ENCODE peak calls at places on chromosome 21, in six cellular contexts. J is progenitor cell of endocrine pancreas, A is B cell, D is nephron progenitor cell, M is GM12865, S is fibroblast of villous mesenchyme. T is an unnamed sample.

GRCh38 chr21:40832316-40832715 is 14.6 kb downstream of the DSCAM start:
- DNase-seq in J (no peak), A (no peak), D (no peak), M (no peak), S (no peak), T (no peak)

GRCh38 chr21:33492571-33492970 is 1.1 kb upstream of the DNAJC28 start:
- DNase-seq in J (no peak), A (no peak), D (no peak), M (no peak), S (peak; percentile 82), T (no peak)

GRCh38 chr21:22758478-22758877 is 1760.3 kb downstream of the NCAM2 start:
- DNase-seq in J (no peak), A (no peak), D (no peak), M (no peak), S (no peak), T (no peak)

GRCh38 chr21:36723371-36723881 is 24.5 kb downstream of the SIM2 start:
- DNase-seq in J (no peak), A (no peak), D (no peak), M (no peak), S (no peak), T (no peak)

GRCh38 chr21:29379517-29380054 is 80.9 kb downstream of the BACH1 start:
- DNase-seq in J (no peak), A (no peak), D (no peak), M (no peak), S (no peak), T (no peak)

GRCh38 chr21:42840411-42841155 is 38.8 kb downstream of the WDR4 start:
- DNase-seq in J (no peak), A (no peak), D (no peak), M (no peak), S (no peak), T (peak; percentile 7)

GRCh38 chr21:33642896-33643657 is 776 bp downstream of the ITSN1 start:
- DNase-seq in J (peak; percentile 24), A (peak; percentile 47), D (peak; percentile 55), M (peak; percentile 47), S (peak; percentile 44), T (no peak)

GRCh38 chr21:46604329-46604974 is 430 bp downstream of the S100B start:
- DNase-seq in J (no peak), A (no peak), D (no peak), M (no peak), S (no peak), T (no peak)

GRCh38 chr21:17780539-17780938 is 38.6 kb downstream of the C21orf91 start:
- DNase-seq in J (no peak), A (peak; percentile 54), D (no peak), M (peak; percentile 93), S (no peak), T (no peak)

GRCh38 chr21:20998456-20998789 is 214 bp downstream of the NCAM2 start:
- DNase-seq in J (no peak), A (no peak), D (no peak), M (no peak), S (no peak), T (no peak)

GRCh38 chr21:32908529-32908928 is 117.2 kb upstream of the OLIG2 start:
- DNase-seq in J (no peak), A (no peak), D (no peak), M (no peak), S (no peak), T (no peak)

GRCh38 chr21:17436626-17437111 is 76.2 kb upstream of the CXADR start:
- DNase-seq in J (no peak), A (no peak), D (no peak), M (no peak), S (peak; percentile 58), T (no peak)

DNA sequence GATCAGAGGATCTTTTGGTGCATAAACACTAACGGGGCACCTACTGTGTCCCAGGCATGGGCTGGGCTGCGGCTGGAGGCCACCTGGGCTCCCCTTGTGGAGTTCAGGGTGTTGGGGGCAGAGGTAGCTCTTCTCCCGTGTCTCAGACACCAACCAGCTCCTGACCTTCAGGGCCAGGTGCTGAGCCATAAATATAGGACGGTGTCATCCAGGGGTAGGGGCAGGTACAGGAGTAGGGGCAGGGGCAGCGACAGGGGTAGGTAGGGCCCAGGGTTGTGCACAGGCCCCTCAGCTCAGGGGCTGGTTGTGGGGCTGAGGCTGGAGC is 18.0 kb upstream of the LRRC3 start:
- DNase-seq in J (no peak), A (no peak), D (no peak), M (no peak), S (no peak), T (no peak)
- TF ChIP-seq CTCF in J (no peak), A (no peak), D (no peak), M (no peak), S (no peak), T (no peak)

GRCh38 chr21:26844258-26845065 is 747 bp downstream of the ADAMTS1 start:
- DNase-seq in J (peak; percentile 51), A (no peak), D (peak; percentile 67), M (no peak), S (no peak), T (no peak)

GRCh38 chr21:26846036-26846931 is 1.1 kb upstream of the ADAMTS1 start:
- DNase-seq in J (peak; percentile 42), A (no peak), D (peak; percentile 75), M (no peak), S (peak; percentile 85), T (no peak)

GRCh38 chr21:26843912-26844257 is 1.3 kb downstream of the ADAMTS1 start:
- DNase-seq in J (peak; percentile 12), A (no peak), D (no peak), M (no peak), S (peak; percentile 43), T (no peak)

GRCh38 chr21:26845750-26846035 is 484 bp upstream of the ADAMTS1 start:
- DNase-seq in J (no peak), A (no peak), D (no peak), M (no peak), S (no peak), T (no peak)

DNA sequence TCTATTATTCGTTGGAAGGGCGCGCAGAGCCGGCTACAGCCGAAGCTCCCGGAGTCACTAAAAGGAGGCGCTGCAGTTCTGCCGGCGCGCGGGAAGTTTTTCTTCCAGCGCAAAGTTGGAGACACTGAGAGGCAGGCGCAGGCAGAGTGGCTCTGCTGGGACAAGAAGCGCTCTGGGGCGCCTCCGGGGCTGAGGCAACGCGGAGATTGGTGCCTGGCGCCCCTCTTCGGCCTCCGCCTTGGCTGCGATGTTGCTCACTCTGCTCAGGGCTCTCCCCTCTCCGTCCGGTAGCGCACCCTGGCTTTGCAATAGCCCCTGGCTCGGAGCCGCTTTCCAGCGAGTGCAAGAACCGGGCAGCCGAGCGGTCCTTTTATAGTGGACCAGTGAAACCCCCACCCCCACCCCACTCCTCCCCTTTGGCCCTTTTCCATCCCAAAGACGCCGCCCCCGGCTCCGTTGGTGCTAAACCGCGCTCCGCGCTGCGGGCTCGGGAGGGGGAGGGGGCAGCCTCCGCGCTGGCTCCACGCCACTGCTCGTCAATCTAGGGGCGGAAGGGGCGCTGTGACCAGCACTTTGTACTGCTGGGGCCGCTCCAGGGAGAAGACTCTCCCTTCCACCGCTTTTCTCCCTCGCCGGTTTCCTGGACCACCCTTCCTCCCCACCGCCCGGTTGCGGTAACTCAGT is at the start of gene ADAMTS1:
- DNase-seq in J (peak; percentile 80), A (no peak), D (peak; percentile 93), M (no peak), S (peak; percentile 94), T (peak; percentile 80)
- TF ChIP-seq CTCF in J (peak; percentile 50), A (no peak), D (no peak), M (no peak), S (no peak), T (no peak)

GRCh38 chr21:15679630-15680029 is 50.2 kb upstream of the USP25 start:
- DNase-seq in J (no peak), A (no peak), D (no peak), M (no peak), S (no peak), T (no peak)
- TF ChIP-seq CTCF in J (no peak), A (no peak), D (no peak), M (no peak), S (no peak), T (no peak)

GRCh38 chr21:45496151-45496967 is 45.9 kb downstream of the SLC19A1 start:
- DNase-seq in J (no peak), A (no peak), D (no peak), M (no peak), S (no peak), T (no peak)

GRCh38 chr21:45498646-45499000 is 43.6 kb downstream of the SLC19A1 start:
- DNase-seq in J (no peak), A (no peak), D (no peak), M (no peak), S (no peak), T (no peak)

GRCh38 chr21:45497846-45498645 is 44.2 kb downstream of the SLC19A1 start:
- DNase-seq in J (no peak), A (no peak), D (no peak), M (no peak), S (no peak), T (no peak)

GRCh38 chr21:45499201-45499750 is 43.0 kb downstream of the SLC19A1 start:
- DNase-seq in J (no peak), A (no peak), D (no peak), M (no peak), S (no peak), T (no peak)

DNA sequence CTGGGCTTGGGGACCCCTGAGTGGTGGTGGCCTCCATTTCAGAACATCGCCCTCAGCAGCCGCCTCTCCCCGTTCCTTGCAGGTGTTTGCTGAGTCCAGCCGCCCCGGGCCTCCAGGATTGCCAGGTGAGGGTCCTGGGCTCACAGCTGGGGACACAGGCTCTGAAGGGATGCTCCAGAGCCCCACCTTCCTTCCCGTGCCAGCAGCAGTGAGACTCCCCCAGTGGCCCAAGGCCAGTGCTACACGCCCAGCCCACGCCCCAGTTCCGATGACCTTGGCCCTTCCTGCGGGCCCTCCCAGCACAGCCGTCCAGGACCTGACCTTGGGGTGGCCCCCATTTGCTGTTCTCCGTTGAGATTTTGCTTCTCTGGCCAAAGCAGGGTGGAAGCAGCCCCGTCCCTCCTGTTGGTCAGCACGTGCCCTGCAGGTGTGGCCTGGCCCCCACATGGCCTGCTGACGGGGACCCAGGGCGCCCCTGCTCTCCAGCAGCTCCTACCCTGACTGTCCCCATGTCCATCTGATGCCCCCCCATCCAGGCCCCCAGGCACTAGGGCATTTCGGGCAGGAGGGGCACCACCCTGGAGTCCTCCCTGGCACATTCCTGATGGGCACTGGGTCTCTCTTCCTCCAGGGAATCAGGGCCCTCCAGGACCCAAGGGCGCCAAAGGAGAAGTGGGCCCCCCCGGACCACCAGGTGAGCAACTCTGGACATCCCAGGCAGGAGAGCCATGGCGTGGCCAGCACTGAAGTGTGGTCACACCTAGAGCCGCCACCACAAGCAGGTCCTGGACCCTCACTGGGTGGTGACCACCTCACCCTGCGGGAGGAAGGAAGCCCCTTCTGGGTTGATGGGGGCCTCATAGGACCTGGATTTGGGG is 45.0 kb downstream of the SLC19A1 start:
- DNase-seq in J (no peak), A (no peak), D (no peak), M (no peak), S (no peak), T (no peak)
- TF ChIP-seq CTCF in J (no peak), A (no peak), D (no peak), M (no peak), S (no peak), T (no peak)